ENCODE peak calls at places on chromosome 7, in four cellular contexts. I is CD4-positive, alpha-beta T cell; A is body of pancreas; X is NCI-H1048. R is an unnamed sample.
A peak's percentile ranks its signal among the peaks of the same experiment; 100 is the strongest.

GRCh38 chr7:35787925-35788324 is 12.9 kb upstream of the SEPTIN7 start:
- DNase-seq in X (no peak), I (no peak), A (no peak), R (no peak)

GRCh38 chr7:2154121-2154520 is 78.6 kb downstream of the MAD1L1 start:
- DNase-seq in A (no peak), I (no peak), X (no peak), R (no peak)

GRCh38 chr7:27198138-27198841 is 1.6 kb downstream of the HOXA13 start:
- DNase-seq in A (no peak), X (no peak), I (no peak), R (no peak)

GRCh38 chr7:29764227-29764626 is 42.1 kb upstream of the WIPF3 start:
- DNase-seq in X (no peak), I (no peak), A (peak; percentile 11), R (no peak)

GRCh38 chr7:10022957-10023356 is 950.7 kb upstream of the PHF14 start:
- DNase-seq in X (peak; percentile 35), A (peak; percentile 41), I (no peak), R (peak; percentile 1)

GRCh38 chr7:415646-416525 is 103.8 kb downstream of the PDGFA start:
- DNase-seq in I (no peak), A (no peak), X (no peak), R (no peak)

GRCh38 chr7:36198854-36199266 is 45.8 kb downstream of the EEPD1 start:
- DNase-seq in X (no peak), I (no peak), A (no peak), R (no peak)

GRCh38 chr7:23098460-23098859 is 7.1 kb upstream of the KLHL7 start:
- DNase-seq in X (no peak), A (no peak), I (no peak), R (no peak)